ENCODE peak calls at places on chromosomes 7 and 10, in nine cellular contexts. One of them, this sample, is unnamed.

GRCh38 chr10:109475704-109476103 is 447.6 kb downstream of the XPNPEP1 start:
- DNase-seq in progenitor cell of endocrine pancreas: no peak
- DNase-seq in heart left ventricle: no peak
- DNase-seq in NCI-H774: no peak
- DNase-seq in nephron progenitor cell: no peak
- DNase-seq in CD8-positive, alpha-beta memory T cell: no peak
- DNase-seq in GF-D8: no peak
- DNase-seq in stromal cell of bone marrow: no peak
- DNase-seq in skeletal muscle cell: no peak
- DNase-seq in this sample: no peak

GRCh38 chr7:20594023-20594422 is 21.4 kb upstream of the ABCB5 start:
- DNase-seq in GF-D8: no peak
- DNase-seq in nephron progenitor cell: no peak
- DNase-seq in CD8-positive, alpha-beta memory T cell: no peak
- DNase-seq in NCI-H774: no peak
- DNase-seq in stromal cell of bone marrow: no peak
- DNase-seq in skeletal muscle cell: no peak
- DNase-seq in heart left ventricle: no peak
- DNase-seq in progenitor cell of endocrine pancreas: no peak
- DNase-seq in this sample: no peak

GRCh38 chr10:131982796-131983195 is 1.1 kb upstream of the BNIP3 start:
- DNase-seq in progenitor cell of endocrine pancreas: no peak
- DNase-seq in skeletal muscle cell: no peak
- DNase-seq in NCI-H774: no peak
- DNase-seq in CD8-positive, alpha-beta memory T cell: no peak
- DNase-seq in heart left ventricle: no peak
- DNase-seq in GF-D8: no peak
- DNase-seq in stromal cell of bone marrow: no peak
- DNase-seq in nephron progenitor cell: no peak
- DNase-seq in this sample: no peak

GRCh38 chr10:70954373-70954772 is 66.0 kb upstream of the PCBD1 start:
- DNase-seq in NCI-H774: no peak
- DNase-seq in CD8-positive, alpha-beta memory T cell: no peak
- DNase-seq in skeletal muscle cell: no peak
- DNase-seq in progenitor cell of endocrine pancreas: no peak
- DNase-seq in stromal cell of bone marrow: no peak
- DNase-seq in GF-D8: no peak
- DNase-seq in heart left ventricle: no peak
- DNase-seq in nephron progenitor cell: no peak
- DNase-seq in this sample: no peak

GRCh38 chr7:24573554-24574338 is 494 bp downstream of the PALS2 start:
- DNase-seq in CD8-positive, alpha-beta memory T cell: peak
- DNase-seq in progenitor cell of endocrine pancreas: peak
- DNase-seq in stromal cell of bone marrow: peak
- DNase-seq in heart left ventricle: peak
- DNase-seq in nephron progenitor cell: peak
- DNase-seq in GF-D8: no peak
- DNase-seq in NCI-H774: peak
- DNase-seq in skeletal muscle cell: no peak
- DNase-seq in this sample: no peak

GRCh38 chr10:61835069-61835908 is 66.2 kb upstream of the ARID5B start:
- DNase-seq in progenitor cell of endocrine pancreas: no peak
- DNase-seq in GF-D8: no peak
- DNase-seq in CD8-positive, alpha-beta memory T cell: no peak
- DNase-seq in NCI-H774: peak
- DNase-seq in stromal cell of bone marrow: peak
- DNase-seq in nephron progenitor cell: no peak
- DNase-seq in heart left ventricle: no peak
- DNase-seq in skeletal muscle cell: peak
- DNase-seq in this sample: peak

GRCh38 chr10:22427890-22428571 is 82.7 kb downstream of the SPAG6 start:
- DNase-seq in stromal cell of bone marrow: peak
- DNase-seq in NCI-H774: peak
- DNase-seq in skeletal muscle cell: peak
- DNase-seq in heart left ventricle: no peak
- DNase-seq in CD8-positive, alpha-beta memory T cell: no peak
- DNase-seq in progenitor cell of endocrine pancreas: no peak
- DNase-seq in nephron progenitor cell: no peak
- DNase-seq in GF-D8: no peak
- DNase-seq in this sample: peak

GRCh38 chr7:39313958-39314357 is 252.2 kb upstream of the YAE1 start:
- DNase-seq in heart left ventricle: no peak
- DNase-seq in GF-D8: no peak
- DNase-seq in NCI-H774: no peak
- DNase-seq in CD8-positive, alpha-beta memory T cell: no peak
- DNase-seq in stromal cell of bone marrow: no peak
- DNase-seq in nephron progenitor cell: peak
- DNase-seq in skeletal muscle cell: no peak
- DNase-seq in progenitor cell of endocrine pancreas: no peak
- DNase-seq in this sample: no peak

GRCh38 chr7:158603773-158604755 is 16.4 kb upstream of the PTPRN2 start:
- DNase-seq in heart left ventricle: no peak
- DNase-seq in skeletal muscle cell: no peak
- DNase-seq in NCI-H774: no peak
- DNase-seq in CD8-positive, alpha-beta memory T cell: no peak
- DNase-seq in GF-D8: no peak
- DNase-seq in progenitor cell of endocrine pancreas: no peak
- DNase-seq in nephron progenitor cell: no peak
- DNase-seq in stromal cell of bone marrow: no peak
- DNase-seq in this sample: no peak

GRCh38 chr10:97689637-97690036 is 2.6 kb upstream of the AVPI1 start:
- DNase-seq in progenitor cell of endocrine pancreas: no peak
- DNase-seq in stromal cell of bone marrow: peak
- DNase-seq in skeletal muscle cell: peak
- DNase-seq in NCI-H774: no peak
- DNase-seq in nephron progenitor cell: no peak
- DNase-seq in CD8-positive, alpha-beta memory T cell: no peak
- DNase-seq in heart left ventricle: no peak
- DNase-seq in GF-D8: no peak
- DNase-seq in this sample: peak

GRCh38 chr7:45890902-45891461 is 2.7 kb downstream of the IGFBP1 start:
- DNase-seq in progenitor cell of endocrine pancreas: no peak
- DNase-seq in skeletal muscle cell: no peak
- DNase-seq in CD8-positive, alpha-beta memory T cell: no peak
- DNase-seq in stromal cell of bone marrow: peak
- DNase-seq in nephron progenitor cell: peak
- DNase-seq in heart left ventricle: no peak
- DNase-seq in NCI-H774: peak
- DNase-seq in GF-D8: no peak
- DNase-seq in this sample: peak

GRCh38 chr7:55251313-55251712 is 113.8 kb upstream of the LANCL2 start:
- DNase-seq in NCI-H774: no peak
- DNase-seq in GF-D8: no peak
- DNase-seq in CD8-positive, alpha-beta memory T cell: no peak
- DNase-seq in nephron progenitor cell: no peak
- DNase-seq in heart left ventricle: no peak
- DNase-seq in progenitor cell of endocrine pancreas: no peak
- DNase-seq in stromal cell of bone marrow: no peak
- DNase-seq in skeletal muscle cell: no peak
- DNase-seq in this sample: no peak

GRCh38 chr10:128047337-128047736 is 78.9 kb downstream of the MKI67 start:
- DNase-seq in GF-D8: peak
- DNase-seq in NCI-H774: no peak
- DNase-seq in skeletal muscle cell: no peak
- DNase-seq in heart left ventricle: peak
- DNase-seq in progenitor cell of endocrine pancreas: peak
- DNase-seq in CD8-positive, alpha-beta memory T cell: peak
- DNase-seq in stromal cell of bone marrow: no peak
- DNase-seq in nephron progenitor cell: peak
- DNase-seq in this sample: peak

GRCh38 chr10:122154733-122155366 is 116.2 kb upstream of the BTBD16 start:
- DNase-seq in heart left ventricle: peak
- DNase-seq in stromal cell of bone marrow: no peak
- DNase-seq in CD8-positive, alpha-beta memory T cell: no peak
- DNase-seq in progenitor cell of endocrine pancreas: no peak
- DNase-seq in skeletal muscle cell: peak
- DNase-seq in GF-D8: no peak
- DNase-seq in NCI-H774: no peak
- DNase-seq in nephron progenitor cell: no peak
- DNase-seq in this sample: no peak

GRCh38 chr7:45140827-45141226 is 16.8 kb upstream of the RAMP3 start:
- DNase-seq in skeletal muscle cell: no peak
- DNase-seq in heart left ventricle: no peak
- DNase-seq in progenitor cell of endocrine pancreas: no peak
- DNase-seq in GF-D8: peak
- DNase-seq in NCI-H774: no peak
- DNase-seq in CD8-positive, alpha-beta memory T cell: no peak
- DNase-seq in stromal cell of bone marrow: no peak
- DNase-seq in nephron progenitor cell: no peak
- DNase-seq in this sample: no peak

GRCh38 chr10:125756853-125757487 is 18.7 kb downstream of the MMP21 start:
- DNase-seq in GF-D8: no peak
- DNase-seq in progenitor cell of endocrine pancreas: no peak
- DNase-seq in skeletal muscle cell: no peak
- DNase-seq in heart left ventricle: no peak
- DNase-seq in CD8-positive, alpha-beta memory T cell: no peak
- DNase-seq in NCI-H774: no peak
- DNase-seq in stromal cell of bone marrow: no peak
- DNase-seq in nephron progenitor cell: no peak
- DNase-seq in this sample: no peak

GRCh38 chr10:6695519-6695918 is 115.4 kb upstream of the PRKCQ start:
- DNase-seq in progenitor cell of endocrine pancreas: no peak
- DNase-seq in nephron progenitor cell: no peak
- DNase-seq in CD8-positive, alpha-beta memory T cell: no peak
- DNase-seq in GF-D8: no peak
- DNase-seq in heart left ventricle: no peak
- DNase-seq in stromal cell of bone marrow: no peak
- DNase-seq in NCI-H774: no peak
- DNase-seq in skeletal muscle cell: no peak
- DNase-seq in this sample: no peak

GRCh38 chr7:30697716-30698460 is 15.6 kb upstream of the CRHR2 start:
- DNase-seq in skeletal muscle cell: no peak
- DNase-seq in progenitor cell of endocrine pancreas: no peak
- DNase-seq in heart left ventricle: no peak
- DNase-seq in nephron progenitor cell: no peak
- DNase-seq in GF-D8: no peak
- DNase-seq in stromal cell of bone marrow: no peak
- DNase-seq in NCI-H774: no peak
- DNase-seq in CD8-positive, alpha-beta memory T cell: no peak
- DNase-seq in this sample: no peak

GRCh38 chr7:5393748-5394147 is 29.9 kb downstream of the TNRC18 start:
- DNase-seq in stromal cell of bone marrow: no peak
- DNase-seq in CD8-positive, alpha-beta memory T cell: no peak
- DNase-seq in GF-D8: no peak
- DNase-seq in nephron progenitor cell: no peak
- DNase-seq in skeletal muscle cell: no peak
- DNase-seq in NCI-H774: no peak
- DNase-seq in progenitor cell of endocrine pancreas: no peak
- DNase-seq in heart left ventricle: no peak
- DNase-seq in this sample: no peak

GRCh38 chr10:59135275-59135674 is 41.2 kb upstream of the PHYHIPL start:
- DNase-seq in GF-D8: no peak
- DNase-seq in progenitor cell of endocrine pancreas: no peak
- DNase-seq in stromal cell of bone marrow: no peak
- DNase-seq in NCI-H774: no peak
- DNase-seq in heart left ventricle: no peak
- DNase-seq in nephron progenitor cell: peak
- DNase-seq in CD8-positive, alpha-beta memory T cell: no peak
- DNase-seq in skeletal muscle cell: no peak
- DNase-seq in this sample: no peak

GRCh38 chr10:11823122-11823988 is at the start of gene PROSER2:
- DNase-seq in skeletal muscle cell: no peak
- DNase-seq in NCI-H774: peak
- DNase-seq in progenitor cell of endocrine pancreas: peak
- DNase-seq in nephron progenitor cell: peak
- DNase-seq in heart left ventricle: peak
- DNase-seq in CD8-positive, alpha-beta memory T cell: peak
- DNase-seq in stromal cell of bone marrow: peak
- DNase-seq in GF-D8: no peak
- DNase-seq in this sample: peak

GRCh38 chr7:43513236-43513635 is 69.7 kb upstream of the STK17A start:
- DNase-seq in stromal cell of bone marrow: no peak
- DNase-seq in CD8-positive, alpha-beta memory T cell: no peak
- DNase-seq in progenitor cell of endocrine pancreas: no peak
- DNase-seq in GF-D8: no peak
- DNase-seq in nephron progenitor cell: no peak
- DNase-seq in skeletal muscle cell: no peak
- DNase-seq in heart left ventricle: no peak
- DNase-seq in NCI-H774: peak
- DNase-seq in this sample: no peak

GRCh38 chr10:48439581-48440041 is 133.1 kb downstream of the MAPK8 start:
- DNase-seq in nephron progenitor cell: no peak
- DNase-seq in NCI-H774: no peak
- DNase-seq in skeletal muscle cell: peak
- DNase-seq in stromal cell of bone marrow: no peak
- DNase-seq in CD8-positive, alpha-beta memory T cell: no peak
- DNase-seq in GF-D8: no peak
- DNase-seq in heart left ventricle: no peak
- DNase-seq in progenitor cell of endocrine pancreas: peak
- DNase-seq in this sample: no peak

GRCh38 chr7:99579956-99580777 is 17.9 kb upstream of the TMEM225B start:
- DNase-seq in progenitor cell of endocrine pancreas: peak
- DNase-seq in GF-D8: no peak
- DNase-seq in heart left ventricle: peak
- DNase-seq in nephron progenitor cell: peak
- DNase-seq in skeletal muscle cell: no peak
- DNase-seq in stromal cell of bone marrow: peak
- DNase-seq in NCI-H774: no peak
- DNase-seq in CD8-positive, alpha-beta memory T cell: peak
- DNase-seq in this sample: no peak

GRCh38 chr10:76492026-76492425 is 1060.6 kb downstream of the LRMDA start:
- DNase-seq in progenitor cell of endocrine pancreas: no peak
- DNase-seq in GF-D8: no peak
- DNase-seq in skeletal muscle cell: peak
- DNase-seq in CD8-positive, alpha-beta memory T cell: no peak
- DNase-seq in nephron progenitor cell: no peak
- DNase-seq in NCI-H774: no peak
- DNase-seq in stromal cell of bone marrow: peak
- DNase-seq in heart left ventricle: no peak
- DNase-seq in this sample: no peak

GRCh38 chr10:3935933-3936359 is 150.9 kb upstream of the KLF6 start:
- DNase-seq in heart left ventricle: no peak
- DNase-seq in NCI-H774: peak
- DNase-seq in CD8-positive, alpha-beta memory T cell: no peak
- DNase-seq in progenitor cell of endocrine pancreas: no peak
- DNase-seq in nephron progenitor cell: no peak
- DNase-seq in GF-D8: no peak
- DNase-seq in stromal cell of bone marrow: no peak
- DNase-seq in skeletal muscle cell: no peak
- DNase-seq in this sample: no peak

GRCh38 chr7:64463636-64464375 is 99.1 kb downstream of the ZNF680 start:
- DNase-seq in CD8-positive, alpha-beta memory T cell: peak
- DNase-seq in nephron progenitor cell: no peak
- DNase-seq in progenitor cell of endocrine pancreas: no peak
- DNase-seq in stromal cell of bone marrow: peak
- DNase-seq in heart left ventricle: peak
- DNase-seq in GF-D8: peak
- DNase-seq in NCI-H774: peak
- DNase-seq in skeletal muscle cell: no peak
- DNase-seq in this sample: no peak

GRCh38 chr10:78414380-78414779 is 380.7 kb downstream of the RPS24 start:
- DNase-seq in nephron progenitor cell: no peak
- DNase-seq in stromal cell of bone marrow: no peak
- DNase-seq in CD8-positive, alpha-beta memory T cell: no peak
- DNase-seq in progenitor cell of endocrine pancreas: no peak
- DNase-seq in NCI-H774: no peak
- DNase-seq in heart left ventricle: no peak
- DNase-seq in GF-D8: no peak
- DNase-seq in skeletal muscle cell: no peak
- DNase-seq in this sample: no peak

GRCh38 chr7:130560972-130561371 is 69.1 kb downstream of the MEST start:
- DNase-seq in heart left ventricle: no peak
- DNase-seq in progenitor cell of endocrine pancreas: no peak
- DNase-seq in skeletal muscle cell: no peak
- DNase-seq in NCI-H774: no peak
- DNase-seq in stromal cell of bone marrow: peak
- DNase-seq in GF-D8: no peak
- DNase-seq in CD8-positive, alpha-beta memory T cell: peak
- DNase-seq in nephron progenitor cell: no peak
- DNase-seq in this sample: peak

GRCh38 chr10:128688154-128688553 is 561.9 kb upstream of the MKI67 start:
- DNase-seq in NCI-H774: no peak
- DNase-seq in nephron progenitor cell: peak
- DNase-seq in progenitor cell of endocrine pancreas: no peak
- DNase-seq in CD8-positive, alpha-beta memory T cell: no peak
- DNase-seq in skeletal muscle cell: no peak
- DNase-seq in stromal cell of bone marrow: no peak
- DNase-seq in heart left ventricle: no peak
- DNase-seq in GF-D8: no peak
- DNase-seq in this sample: no peak

GRCh38 chr10:127278001-127278400 is 81.6 kb upstream of the INSYN2A start:
- DNase-seq in NCI-H774: peak
- DNase-seq in progenitor cell of endocrine pancreas: no peak
- DNase-seq in GF-D8: no peak
- DNase-seq in heart left ventricle: no peak
- DNase-seq in skeletal muscle cell: peak
- DNase-seq in nephron progenitor cell: no peak
- DNase-seq in CD8-positive, alpha-beta memory T cell: no peak
- DNase-seq in stromal cell of bone marrow: no peak
- DNase-seq in this sample: no peak

This sample was measured in NCI-H460.